ENCODE peak calls at places on chromosome 14, in eight cellular contexts. C is stromal cell of bone marrow, Z is BJ, F is stomach, U is GM13976, B is M059J, A is Karpas-422, R is choroid plexus epithelial cell. M is an unnamed sample.
A peak's percentile ranks its signal among the peaks of the same experiment; 100 is the strongest.

GRCh38 chr14:68379510-68380303 is 413.2 kb downstream of the ZFP36L1 start:
- DNase-seq in C (no peak), Z (no peak), F (no peak), U (no peak), B (peak; percentile 68), A (no peak), R (no peak), M (no peak)

GRCh38 chr14:104253223-104253822 is 114.9 kb downstream of the KIF26A start:
- DNase-seq in C (no peak), Z (no peak), F (no peak), U (peak; percentile 9), B (no peak), A (no peak), R (no peak), M (no peak)

GRCh38 chr14:35390577-35391387 is 13.8 kb downstream of the NFKBIA start:
- DNase-seq in C (no peak), Z (no peak), F (no peak), U (peak; percentile 57), B (peak; percentile 80), A (peak; percentile 69), R (peak; percentile 47), M (no peak)

GRCh38 chr14:31927348-31927826 is 149.7 kb upstream of the ARHGAP5 start:
- DNase-seq in C (peak; percentile 67), Z (peak; percentile 79), F (no peak), U (no peak), B (peak; percentile 95), A (no peak), R (peak; percentile 99), M (peak; percentile 22)

GRCh38 chr14:100165376-100165775 is 5.9 kb upstream of the DEGS2 start:
- DNase-seq in C (no peak), Z (no peak), F (peak; percentile 72), U (no peak), B (no peak), A (no peak), R (no peak), M (no peak)

GRCh38 chr14:64293976-64294671 is at the start of gene ESR2:
- DNase-seq in C (no peak), Z (no peak), F (peak; percentile 31), U (peak; percentile 72), B (peak; percentile 24), A (peak; percentile 82), R (peak; percentile 67), M (peak; percentile 27)

GRCh38 chr14:103141117-103141796 is 18.0 kb downstream of the TNFAIP2 start:
- DNase-seq in C (no peak), Z (no peak), F (peak; percentile 71), U (peak; percentile 81), B (peak; percentile 44), A (peak; percentile 87), R (peak; percentile 61), M (no peak)

GRCh38 chr14:20688167-20688839 is at the start of gene ANG:
- DNase-seq in C (no peak), Z (no peak), F (no peak), U (no peak), B (no peak), A (no peak), R (no peak), M (no peak)

GRCh38 chr14:45249847-45250575 is 3.0 kb downstream of the MIS18BP1 start:
- DNase-seq in C (peak; percentile 46), Z (peak; percentile 39), F (no peak), U (peak; percentile 31), B (peak; percentile 89), A (peak; percentile 54), R (peak; percentile 96), M (no peak)

GRCh38 chr14:69358966-69359365 is 39.1 kb downstream of the ERH start:
- DNase-seq in C (no peak), Z (no peak), F (no peak), U (no peak), B (no peak), A (no peak), R (no peak), M (no peak)

GRCh38 chr14:96920820-96921219 is 123.6 kb downstream of the VRK1 start:
- DNase-seq in C (no peak), Z (no peak), F (no peak), U (no peak), B (no peak), A (no peak), R (no peak), M (no peak)

GRCh38 chr14:78048120-78048519 is 122.1 kb upstream of the NRXN3 start:
- DNase-seq in C (no peak), Z (no peak), F (no peak), U (no peak), B (no peak), A (no peak), R (no peak), M (no peak)

GRCh38 chr14:76918176-76918750 is 92.1 kb downstream of the LRRC74A start:
- DNase-seq in C (peak; percentile 82), Z (peak; percentile 70), F (peak; percentile 57), U (no peak), B (peak; percentile 91), A (no peak), R (peak; percentile 84), M (no peak)

GRCh38 chr14:99174081-99174851 is 97.7 kb downstream of the BCL11B start:
- DNase-seq in C (no peak), Z (no peak), F (peak; percentile 23), U (no peak), B (no peak), A (no peak), R (no peak), M (no peak)

GRCh38 chr14:65850429-65851145 is 438.1 kb downstream of the FUT8 start:
- DNase-seq in C (no peak), Z (no peak), F (no peak), U (no peak), B (peak; percentile 30), A (no peak), R (no peak), M (no peak)

GRCh38 chr14:100842799-100843198 is 16.9 kb downstream of the MEG3 start:
- DNase-seq in C (peak; percentile 82), Z (peak; percentile 70), F (no peak), U (no peak), B (peak; percentile 74), A (no peak), R (peak; percentile 88), M (no peak)

GRCh38 chr14:89673499-89674225 is 256.6 kb upstream of the FOXN3 start:
- DNase-seq in C (peak; percentile 15), Z (no peak), F (no peak), U (no peak), B (peak; percentile 56), A (no peak), R (peak; percentile 59), M (no peak)

GRCh38 chr14:104284636-104285482 is 146.5 kb downstream of the KIF26A start:
- DNase-seq in C (no peak), Z (no peak), F (no peak), U (no peak), B (no peak), A (no peak), R (no peak), M (no peak)

GRCh38 chr14:63949696-63950095 is 96.9 kb downstream of the SYNE2 start:
- DNase-seq in C (no peak), Z (no peak), F (no peak), U (no peak), B (no peak), A (no peak), R (peak; percentile 32), M (no peak)

GRCh38 chr14:90140298-90140955 is 78.6 kb downstream of the KCNK13 start:
- DNase-seq in C (no peak), Z (no peak), F (no peak), U (no peak), B (peak; percentile 80), A (no peak), R (peak; percentile 6), M (no peak)

GRCh38 chr14:92971601-92972180 is 48.7 kb downstream of the CHGA start:
- DNase-seq in C (no peak), Z (no peak), F (no peak), U (no peak), B (no peak), A (no peak), R (no peak), M (no peak)

GRCh38 chr14:56181666-56182065 is 63.5 kb downstream of the PELI2 start:
- DNase-seq in C (no peak), Z (no peak), F (peak; percentile 87), U (no peak), B (no peak), A (no peak), R (no peak), M (no peak)

GRCh38 chr14:28468191-28469151 is 298.1 kb upstream of the FOXG1 start:
- DNase-seq in C (no peak), Z (no peak), F (no peak), U (no peak), B (peak; percentile 25), A (no peak), R (peak; percentile 38), M (no peak)

GRCh38 chr14:59190372-59190771 is 1.9 kb downstream of the DAAM1 start:
- DNase-seq in C (no peak), Z (no peak), F (no peak), U (no peak), B (peak; percentile 45), A (peak; percentile 63), R (no peak), M (peak; percentile 6)